ENCODE peak calls at places on chromosomes 1 and 21, in six cellular contexts. A, E, Z, C, S and U are unnamed samples.

GRCh38 chr1:161726631-161727342 is 5.4 kb downstream of the FCRLB start:
- DNase-seq in C (peak), A (peak), Z (peak), E (peak), S (no peak), U (peak)

GRCh38 chr1:28313710-28314510 is 14.9 kb upstream of the MED18 start:
- DNase-seq in S (no peak), C (peak), A (peak), Z (peak), E (peak), U (peak)

GRCh38 chr1:193707271-193708015 is 521.0 kb upstream of the B3GALT2 start:
- DNase-seq in C (peak), Z (peak), E (peak), A (peak), S (no peak), U (peak)

GRCh38 chr1:9273177-9273576 is 19.5 kb upstream of the SPSB1 start:
- DNase-seq in Z (no peak), S (no peak), E (no peak), A (no peak), C (no peak), U (no peak)

GRCh38 chr21:46037338-46038325 is 56.1 kb downstream of the COL6A1 start:
- DNase-seq in S (no peak), A (no peak), E (no peak), Z (no peak), C (no peak), U (no peak)

GRCh38 chr1:169601096-169601881 is 15.0 kb upstream of the F5 start:
- DNase-seq in Z (peak), A (peak), E (peak), C (peak), S (peak), U (peak)

GRCh38 chr1:83978056-83978455 is 20.9 kb downstream of the TTLL7 start:
- DNase-seq in Z (no peak), E (no peak), S (no peak), C (no peak), A (no peak), U (no peak)

GRCh38 chr21:41961282-41961701 is 7.5 kb upstream of the C2CD2 start:
- DNase-seq in A (peak), C (peak), Z (peak), S (no peak), E (no peak), U (peak)

GRCh38 chr1:36350659-36351171 is 27.3 kb upstream of the EVA1B start:
- DNase-seq in S (no peak), C (peak), Z (peak), E (peak), A (peak), U (peak)

GRCh38 chr1:72526926-72527325 is 244.6 kb upstream of the NEGR1 start:
- DNase-seq in S (no peak), C (peak), A (peak), Z (no peak), E (peak), U (no peak)

GRCh38 chr1:208807446-208808117 is 563.4 kb upstream of the PLXNA2 start:
- DNase-seq in C (no peak), E (peak), Z (no peak), S (no peak), A (peak), U (no peak)
- H2AFZ ChIP-seq in C (no peak), E (peak), Z (no peak), S (no peak), A (no peak), U (no peak)

DNA sequence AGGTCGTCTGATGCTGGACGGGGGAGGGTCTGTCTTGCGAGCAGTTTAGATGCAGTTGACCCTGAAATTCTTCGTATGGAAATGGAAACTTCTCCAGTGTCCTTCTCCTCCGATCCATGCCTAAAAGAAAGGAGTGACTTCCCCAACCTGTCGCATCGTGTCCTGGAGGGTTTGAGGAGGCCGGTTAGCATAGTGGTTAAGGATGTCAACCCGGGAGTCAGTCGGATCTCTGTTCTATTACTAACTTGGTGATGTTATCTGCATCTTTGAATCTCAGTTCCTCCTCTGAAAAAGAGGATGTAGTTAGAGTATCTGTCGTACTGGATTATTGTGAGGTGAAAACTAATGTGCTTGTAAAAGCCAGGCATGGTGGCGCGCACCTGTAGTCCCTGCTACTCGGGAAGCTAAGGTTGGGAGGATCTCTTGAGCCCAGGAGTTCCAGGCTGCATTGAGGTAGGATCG is 700 bp downstream of the ZBTB8B start:
- DNase-seq in Z (no peak), E (no peak), S (no peak), A (no peak), C (no peak), U (no peak)
- H2AFZ ChIP-seq in Z (no peak), E (peak), S (no peak), A (peak), C (peak), U (peak)

GRCh38 chr1:214277704-214278635 is 3.0 kb upstream of the SMYD2 start:
- DNase-seq in E (no peak), A (no peak), C (peak), S (no peak), Z (no peak), U (no peak)

GRCh38 chr1:214280386-214281029 is 451 bp upstream of the SMYD2 start:
- DNase-seq in E (peak), A (peak), Z (peak), S (no peak), C (peak), U (peak)

GRCh38 chr1:214281902-214282695 is 1.1 kb downstream of the SMYD2 start:
- DNase-seq in E (peak), Z (peak), C (peak), S (no peak), A (peak), U (peak)

GRCh38 chr1:214282696-214283225 is 1.8 kb downstream of the SMYD2 start:
- DNase-seq in E (peak), S (no peak), A (no peak), C (no peak), Z (no peak), U (no peak)

DNA sequence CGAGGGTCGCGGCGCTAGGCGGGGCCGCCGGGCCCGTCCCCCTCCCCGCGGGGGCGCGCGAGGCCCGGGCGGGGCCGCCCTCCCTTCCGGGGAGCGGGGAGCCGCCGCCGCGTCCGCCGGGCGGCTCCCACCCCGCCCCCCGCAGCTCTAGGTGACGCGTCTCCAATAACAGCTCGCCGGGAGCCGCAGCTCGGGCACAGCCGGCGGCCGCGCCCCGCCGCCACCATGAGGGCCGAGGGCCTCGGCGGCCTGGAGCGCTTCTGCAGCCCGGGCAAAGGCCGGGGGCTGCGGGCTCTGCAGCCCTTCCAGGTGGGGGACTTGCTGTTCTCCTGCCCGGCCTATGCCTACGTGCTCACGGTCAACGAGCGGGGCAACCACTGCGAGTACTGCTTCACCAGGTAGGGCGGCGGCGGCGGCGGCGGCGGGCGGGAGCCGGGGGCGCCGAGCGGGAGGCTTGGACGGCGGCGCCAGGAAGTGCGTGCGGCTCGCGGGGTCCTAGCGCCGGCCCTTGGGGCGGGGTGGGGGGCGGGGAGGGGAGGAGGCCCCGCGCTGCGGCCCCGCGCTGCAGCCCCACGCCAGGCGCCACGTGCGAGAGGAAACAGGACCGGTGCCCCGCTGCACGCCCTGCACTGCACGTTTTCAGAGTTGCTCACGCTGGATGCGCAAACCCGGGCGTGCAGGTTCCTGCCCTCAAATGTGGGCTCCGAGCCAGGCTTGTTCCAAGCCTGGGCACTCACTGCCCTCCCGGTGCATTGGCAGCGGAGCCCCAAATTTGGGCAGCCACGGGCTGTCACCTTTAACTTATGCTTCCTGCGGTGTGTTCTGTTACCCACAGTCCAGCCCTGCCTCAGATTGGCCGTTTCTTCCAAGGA is at the start of gene SMYD2:
- DNase-seq in C (peak), E (peak), S (no peak), Z (peak), A (peak), U (peak)
- H2AFZ ChIP-seq in C (peak), E (peak), S (peak), Z (peak), A (peak), U (peak)

GRCh38 chr1:197437891-197438853 is 170.1 kb downstream of the CRB1 start:
- DNase-seq in S (no peak), C (peak), Z (peak), E (no peak), A (peak), U (peak)

GRCh38 chr1:197440730-197441129 is 172.7 kb downstream of the CRB1 start:
- DNase-seq in E (no peak), S (no peak), A (peak), C (no peak), Z (no peak), U (no peak)

GRCh38 chr1:197439708-197440107 is 171.7 kb downstream of the CRB1 start:
- DNase-seq in E (no peak), A (no peak), S (no peak), C (no peak), Z (no peak), U (no peak)

GRCh38 chr1:197444754-197445153 is 176.7 kb downstream of the CRB1 start:
- DNase-seq in S (no peak), Z (peak), A (peak), E (peak), C (peak), U (peak)

GRCh38 chr1:197441990-197442389 is 173.9 kb downstream of the CRB1 start:
- DNase-seq in S (no peak), A (peak), C (peak), Z (peak), E (peak), U (peak)
- H2AFZ ChIP-seq in S (no peak), A (no peak), C (no peak), Z (no peak), E (no peak), U (no peak)

GRCh38 chr1:58854576-58854975 is 70.7 kb upstream of the JUN start:
- DNase-seq in S (peak), Z (no peak), C (peak), A (no peak), E (no peak), U (peak)

GRCh38 chr1:58857673-58858343 is 74.0 kb upstream of the JUN start:
- DNase-seq in Z (no peak), C (no peak), A (no peak), E (no peak), S (peak), U (no peak)

GRCh38 chr1:58858344-58858673 is 74.5 kb upstream of the JUN start:
- DNase-seq in A (peak), E (no peak), S (peak), C (peak), Z (no peak), U (no peak)

GRCh38 chr1:58852731-58853485 is 69.1 kb upstream of the JUN start:
- DNase-seq in C (no peak), S (no peak), A (no peak), E (no peak), Z (no peak), U (no peak)

DNA sequence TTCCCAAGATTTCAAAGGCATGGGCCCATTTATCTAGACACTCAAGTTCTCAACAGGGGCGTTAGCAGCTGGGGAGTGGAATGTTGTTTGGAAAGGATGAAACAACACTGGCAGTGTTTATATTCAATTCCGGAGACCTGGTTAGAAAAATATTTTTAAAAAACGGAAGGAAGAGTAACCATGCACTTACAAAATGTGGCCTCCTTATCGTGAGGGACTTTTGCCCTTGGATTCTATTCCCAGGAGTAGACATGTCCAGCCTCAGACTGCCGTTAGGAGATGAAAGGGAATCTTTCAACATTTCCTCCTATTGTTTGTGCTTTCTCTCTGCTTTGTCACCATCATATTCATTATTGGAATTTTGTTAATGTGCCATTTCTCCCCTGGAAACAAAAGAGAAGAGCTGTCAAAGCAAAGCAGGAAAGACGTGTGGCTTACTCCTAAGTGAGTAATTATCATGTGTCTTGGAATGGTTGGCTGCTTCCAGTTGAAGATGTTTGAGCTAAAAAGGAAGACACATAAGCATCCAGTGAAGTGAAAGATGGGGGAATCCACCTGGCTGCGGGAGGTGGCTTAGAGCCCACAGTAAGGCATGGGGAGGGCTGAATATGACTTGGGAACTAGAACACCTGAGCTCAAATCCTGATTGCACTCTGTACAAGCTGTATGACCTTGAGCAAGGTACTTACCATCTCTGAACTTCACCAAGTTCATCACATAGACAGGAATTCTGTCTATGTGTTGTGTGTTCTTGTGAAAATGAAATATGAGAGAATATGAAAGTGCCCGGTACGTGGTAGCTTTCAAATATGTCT is 71.7 kb upstream of the JUN start:
- DNase-seq in E (no peak), S (no peak), C (no peak), A (peak), Z (no peak), U (peak)
- H2AFZ ChIP-seq in E (peak), S (no peak), C (peak), A (peak), Z (no peak), U (no peak)

GRCh38 chr1:210260087-210260486 is 27.5 kb downstream of the SERTAD4 start:
- DNase-seq in A (no peak), C (no peak), Z (no peak), S (no peak), E (no peak), U (no peak)

GRCh38 chr1:210262897-210263272 is 30.3 kb downstream of the SERTAD4 start:
- DNase-seq in Z (no peak), A (no peak), E (no peak), C (no peak), S (no peak), U (no peak)

GRCh38 chr1:210263963-210264362 is 31.4 kb downstream of the SERTAD4 start:
- DNase-seq in A (no peak), Z (no peak), C (no peak), E (no peak), S (no peak), U (no peak)

GRCh38 chr1:210264521-210265380 is 32.2 kb downstream of the SERTAD4 start:
- DNase-seq in Z (no peak), A (peak), E (no peak), S (no peak), C (no peak), U (peak)

DNA sequence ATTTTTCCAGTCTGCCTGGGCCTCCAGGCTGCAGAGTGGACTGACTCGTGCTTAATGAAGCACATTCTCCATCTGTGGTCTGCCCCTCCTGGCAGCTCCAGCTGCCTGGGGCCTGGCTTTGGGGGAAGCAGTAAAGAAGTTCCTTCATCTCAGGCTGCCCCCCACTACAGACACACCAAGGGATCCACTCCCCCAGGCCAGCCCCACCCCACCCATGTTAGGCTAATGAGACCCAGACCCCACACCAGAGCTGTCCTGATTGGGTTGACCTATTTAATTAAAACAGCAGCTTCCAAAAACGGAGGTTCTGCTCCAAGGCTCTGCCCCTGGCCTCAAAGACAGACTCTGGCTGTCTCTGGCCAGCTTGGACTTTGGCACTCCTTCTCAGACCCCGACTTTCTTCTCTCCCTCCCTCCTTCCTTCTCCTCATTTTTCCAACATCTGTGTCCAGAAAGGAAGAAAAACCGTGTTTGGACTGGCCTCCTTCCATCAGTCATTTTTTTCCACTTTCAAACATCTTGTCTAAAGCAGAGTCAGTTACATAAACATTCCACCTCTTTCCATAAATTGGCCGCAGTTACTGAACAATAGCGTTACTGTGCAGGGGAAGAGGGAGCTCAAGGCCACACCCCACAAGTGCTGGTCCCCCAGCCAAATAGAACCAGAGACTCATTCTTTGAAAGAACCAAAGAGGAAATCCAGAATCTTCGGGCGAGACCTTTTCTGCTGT is 29.7 kb downstream of the SERTAD4 start:
- DNase-seq in E (peak), A (peak), C (peak), Z (peak), S (no peak), U (peak)
- H2AFZ ChIP-seq in E (peak), A (peak), C (peak), Z (no peak), S (no peak), U (no peak)

GRCh38 chr1:110480356-110481096 is 29.6 kb downstream of the PROK1 start:
- DNase-seq in C (no peak), A (no peak), Z (no peak), E (no peak), S (no peak), U (no peak)

GRCh38 chr1:110477445-110477957 is 26.6 kb downstream of the PROK1 start:
- DNase-seq in A (no peak), C (no peak), S (no peak), Z (no peak), E (no peak), U (no peak)

GRCh38 chr1:110478241-110478640 is 27.3 kb downstream of the PROK1 start:
- DNase-seq in Z (no peak), A (no peak), C (no peak), E (no peak), S (no peak), U (no peak)

GRCh38 chr1:110477041-110477440 is 26.1 kb downstream of the PROK1 start:
- DNase-seq in C (peak), A (peak), S (no peak), E (peak), Z (peak), U (peak)

GRCh38 chr1:110478886-110479285 is 27.9 kb downstream of the PROK1 start:
- DNase-seq in C (no peak), E (no peak), S (no peak), A (no peak), Z (no peak), U (no peak)
- H2AFZ ChIP-seq in C (no peak), E (no peak), S (no peak), A (no peak), Z (no peak), U (no peak)

DNA sequence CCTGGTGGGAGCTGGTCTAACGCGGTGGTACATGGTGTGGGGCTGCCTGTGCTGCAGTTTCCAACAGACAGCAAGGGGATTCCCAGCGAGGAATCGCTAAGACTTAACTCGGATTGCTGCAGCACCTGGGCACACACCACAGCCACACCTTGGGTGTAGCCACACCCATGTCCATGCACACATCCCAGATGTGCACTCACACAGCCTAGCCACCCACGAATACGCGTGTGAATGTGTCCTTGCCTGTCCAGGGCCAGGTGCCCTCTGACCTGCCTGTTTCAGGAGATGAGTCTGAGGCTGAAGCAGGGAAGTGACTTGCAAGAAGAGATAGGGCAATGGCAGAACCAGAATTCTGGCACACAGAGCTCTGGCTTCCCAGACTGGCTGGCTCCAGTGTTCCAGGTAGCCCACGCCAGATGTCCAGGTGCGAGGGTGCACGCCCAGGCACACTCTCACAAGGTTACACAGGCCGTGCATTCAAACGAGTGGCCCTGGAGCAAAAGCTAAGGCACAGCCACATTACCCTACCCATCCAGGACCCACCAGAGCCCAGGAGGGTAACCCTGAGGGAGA is 272.7 kb downstream of the TRABD2B start:
- DNase-seq in A (no peak), Z (no peak), E (no peak), S (no peak), C (no peak), U (no peak)
- H2AFZ ChIP-seq in A (no peak), Z (no peak), E (no peak), S (no peak), C (no peak), U (no peak)